ENCODE peak calls at places on chromosomes 12 and 14, in four cellular contexts. M, N, X and O are unnamed samples.

GRCh38 chr12:128707488-128707887 is 116.3 kb downstream of the SLC15A4 start:
- DNase-seq in M (no peak), X (no peak), N (no peak), O (no peak)

GRCh38 chr14:59333668-59334067 is 131.5 kb downstream of the GPR135 start:
- DNase-seq in X (peak; percentile 92), M (no peak), N (peak; percentile 98), O (peak; percentile 97)

GRCh38 chr14:101715209-101716076 is 46.1 kb upstream of the PPP2R5C start:
- DNase-seq in N (no peak), X (no peak), M (no peak), O (no peak)

GRCh38 chr14:28297559-28297958 is 469.0 kb upstream of the FOXG1 start:
- DNase-seq in N (peak; percentile 10), M (no peak), X (peak; percentile 9), O (no peak)

GRCh38 chr14:69484444-69485113 is at the start of gene PLEKHD1:
- DNase-seq in N (no peak), M (no peak), X (peak; percentile 16), O (no peak)

GRCh38 chr12:49776858-49777257 is 35.5 kb downstream of the TMBIM6 start:
- DNase-seq in N (no peak), X (no peak), M (no peak), O (no peak)

GRCh38 chr14:54597795-54598443 is 31.0 kb downstream of the SAMD4A start:
- DNase-seq in M (no peak), X (peak; percentile 49), N (no peak), O (no peak)

GRCh38 chr12:8018666-8019581 is 13.6 kb upstream of the FOXJ2 start:
- DNase-seq in M (no peak), X (peak; percentile 45), N (no peak), O (no peak)

GRCh38 chr14:89750206-89750867 is 204.2 kb downstream of the EFCAB11 start:
- DNase-seq in N (peak; percentile 27), X (peak; percentile 39), M (no peak), O (no peak)

GRCh38 chr14:88496414-88496813 is 58.4 kb downstream of the PTPN21 start:
- DNase-seq in N (no peak), X (no peak), M (no peak), O (no peak)

GRCh38 chr12:75366629-75367028 is 24.3 kb upstream of the GLIPR1L2 start:
- DNase-seq in M (no peak), N (no peak), X (peak; percentile 54), O (no peak)

GRCh38 chr14:102217399-102217798 is 77.7 kb downstream of the WDR20 start:
- DNase-seq in X (no peak), M (peak; percentile 9), N (no peak), O (no peak)

GRCh38 chr14:103370087-103370486 is 15.1 kb upstream of the MARK3 start:
- DNase-seq in M (no peak), N (no peak), X (no peak), O (no peak)

GRCh38 chr12:54719691-54720090 is 71.5 kb upstream of the DCD start:
- DNase-seq in N (no peak), M (no peak), X (no peak), O (no peak)

GRCh38 chr12:54725233-54725843 is 77.2 kb upstream of the DCD start:
- DNase-seq in X (peak; percentile 22), N (peak; percentile 30), M (no peak), O (no peak)

GRCh38 chr12:54721312-54721711 is 73.1 kb upstream of the DCD start:
- DNase-seq in X (no peak), M (no peak), N (no peak), O (no peak)

DNA sequence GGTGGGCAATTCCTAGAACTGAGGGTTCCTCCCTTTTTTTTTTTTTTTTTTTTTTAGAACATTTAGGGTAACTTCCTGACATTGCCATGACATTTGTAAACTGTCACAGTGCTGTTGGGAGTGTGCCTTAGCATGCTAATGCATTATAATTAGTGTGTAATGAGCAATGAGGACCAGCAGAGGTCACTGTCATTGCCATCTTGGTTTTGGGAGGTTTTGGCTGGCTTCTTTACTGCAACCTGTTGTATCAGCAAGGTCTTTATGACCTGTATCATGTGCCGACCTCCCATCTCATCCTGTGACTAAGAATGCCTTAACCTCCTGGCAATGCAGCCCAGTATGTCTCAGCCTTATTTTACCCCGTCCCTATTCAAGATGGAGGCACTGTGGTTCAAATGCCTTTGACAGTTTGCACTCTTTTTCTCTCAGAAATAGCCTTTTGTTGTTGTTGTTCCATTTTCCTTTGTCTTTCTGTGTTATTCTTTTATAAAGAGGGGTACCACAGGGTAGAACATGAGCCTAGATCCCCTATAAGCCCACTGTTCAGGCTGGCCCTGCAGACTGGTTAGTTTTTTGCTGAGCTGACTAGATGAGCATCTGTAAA is 75.6 kb upstream of the DCD start:
- DNase-seq in N (peak; percentile 20), M (no peak), X (peak; percentile 31), O (no peak)
- TF ChIP-seq CTCF in N (peak; percentile 57), M (peak; percentile 27), X (peak; percentile 58), O (peak; percentile 68)

GRCh38 chr12:12718382-12718761 is 1.2 kb downstream of the CDKN1B start:
- DNase-seq in N (no peak), M (no peak), X (no peak), O (no peak)
- H3K4me3 ChIP-seq in N (peak overlapping the region; percentile 91), M (peak overlapping the region; percentile 77), X (peak overlapping the region; percentile 92), O (peak overlapping the region; percentile 69)

DNA sequence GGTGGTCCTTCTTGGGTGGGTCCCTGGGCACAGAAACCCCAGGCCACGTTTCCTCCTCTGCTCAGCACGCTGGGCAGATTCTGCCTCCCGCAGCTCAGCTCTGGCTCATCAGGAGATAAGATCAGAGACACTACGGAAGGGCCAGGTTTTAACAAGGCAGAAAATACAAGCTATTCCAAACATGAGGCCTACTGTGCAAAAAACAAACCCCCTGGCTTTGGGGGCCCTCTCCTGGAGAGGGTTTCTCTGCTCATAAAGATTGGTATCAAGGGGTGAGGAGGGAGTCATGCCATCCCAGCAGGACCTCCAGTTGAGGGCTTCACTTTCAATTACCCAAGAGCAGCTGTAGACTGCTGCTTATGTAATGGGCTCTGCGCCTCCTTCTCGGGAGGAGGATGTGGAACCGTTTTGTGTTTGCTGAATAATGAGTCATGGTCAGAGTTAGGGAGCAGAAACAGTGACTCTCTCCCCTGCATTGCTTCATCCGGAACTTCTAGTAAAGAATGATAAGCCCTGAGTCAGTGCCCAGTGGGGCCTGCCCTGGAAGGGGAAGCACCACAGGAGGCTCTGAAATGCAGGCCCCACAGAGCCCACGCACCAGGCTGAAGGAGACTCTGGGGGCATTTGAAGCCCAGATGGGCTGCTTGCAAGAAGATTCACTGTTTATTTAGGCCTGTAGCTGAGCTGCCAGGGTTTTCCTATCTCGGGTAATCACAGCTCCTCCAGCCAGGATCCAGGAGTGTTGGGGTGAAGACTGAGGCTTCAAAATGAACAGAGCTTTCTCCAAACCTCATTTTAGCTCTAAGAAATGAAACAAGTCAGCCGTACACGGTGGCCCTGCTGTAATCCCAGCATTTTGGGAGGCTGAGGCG is 79.3 kb downstream of the SSPN start:
- DNase-seq in X (peak; percentile 99), N (peak; percentile 98), M (peak; percentile 90), O (peak; percentile 96)
- TF ChIP-seq CTCF in X (no peak), N (peak; percentile 15), M (no peak), O (peak; percentile 32)

DNA sequence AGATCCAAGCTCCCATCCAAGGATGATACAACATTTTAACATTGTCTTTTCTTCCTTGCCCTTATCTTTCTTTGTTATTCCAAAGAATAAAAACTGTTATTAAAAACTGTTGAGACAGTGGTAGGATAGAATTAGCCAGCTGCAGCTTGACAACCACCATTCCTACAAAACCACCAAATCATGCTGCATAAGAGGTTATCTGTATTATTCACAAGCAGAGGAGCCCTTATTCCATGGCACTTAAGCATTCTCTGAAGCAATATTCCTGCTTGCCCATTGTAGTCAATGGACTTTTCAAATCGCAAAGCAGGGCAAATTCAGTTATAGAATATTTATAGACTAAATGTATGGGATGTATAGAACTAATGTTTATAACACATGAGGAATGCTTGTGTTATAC is 3.4 kb downstream of the ABCD2 start:
- DNase-seq in X (no peak), M (no peak), N (no peak), O (no peak)
- H3K4me3 ChIP-seq in X (no peak overlapping the region), M (peak overlapping the region; percentile 59), N (no peak overlapping the region), O (no peak overlapping the region)

DNA sequence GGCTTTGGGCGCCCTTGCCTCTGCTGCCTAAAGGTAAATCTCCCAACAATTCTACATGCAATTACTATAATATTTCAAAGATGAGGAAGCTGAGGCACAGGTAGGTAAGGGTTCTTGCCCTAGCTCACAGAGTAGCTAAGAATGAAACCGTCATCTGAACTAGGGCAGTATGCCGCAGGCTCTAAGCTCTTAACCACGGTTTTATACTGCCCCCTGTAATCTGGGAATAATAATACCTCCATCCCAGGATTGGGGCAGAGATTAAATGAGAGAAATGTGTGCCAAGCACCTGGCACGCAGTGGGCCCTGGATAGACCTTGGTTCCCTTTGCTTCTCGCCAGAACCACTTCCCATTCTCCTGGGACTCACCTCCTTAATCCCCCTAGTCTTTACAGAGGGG is 1.5 kb upstream of the HRK start:
- DNase-seq in N (peak; percentile 50), M (no peak), X (peak; percentile 60), O (no peak)
- TF ChIP-seq CTCF in N (peak; percentile 45), M (no peak), X (peak; percentile 25), O (peak; percentile 48)